ENCODE peak calls at places on chromosomes 1 and 21, in five cellular contexts. One of them, this sample, is unnamed.

GRCh38 chr1:112957133-112957812 is 1.3 kb upstream of the SLC16A1 start:
- DNase-seq in GM06990: peak
- DNase-seq in mesothelial cell of epicardium: no peak
- DNase-seq in colonic mucosa: peak
- DNase-seq in A549: peak
- DNase-seq in this sample: peak

GRCh38 chr21:33286076-33286475 is 19.9 kb downstream of the IL10RB start:
- DNase-seq in A549: no peak
- DNase-seq in GM06990: no peak
- DNase-seq in colonic mucosa: no peak
- DNase-seq in mesothelial cell of epicardium: no peak
- DNase-seq in this sample: no peak

GRCh38 chr1:247112479-247112781 is 8.3 kb upstream of the ZNF669 start:
- DNase-seq in GM06990: no peak
- DNase-seq in colonic mucosa: no peak
- DNase-seq in A549: no peak
- DNase-seq in mesothelial cell of epicardium: no peak
- DNase-seq in this sample: no peak

GRCh38 chr1:222095606-222096475 is 354.0 kb upstream of the DUSP10 start:
- DNase-seq in colonic mucosa: peak
- DNase-seq in mesothelial cell of epicardium: no peak
- DNase-seq in A549: peak
- DNase-seq in GM06990: peak
- DNase-seq in this sample: peak

GRCh38 chr1:1178794-1179331 is 5.2 kb downstream of the TTLL10 start:
- DNase-seq in GM06990: peak
- DNase-seq in A549: no peak
- DNase-seq in colonic mucosa: no peak
- DNase-seq in mesothelial cell of epicardium: no peak
- DNase-seq in this sample: no peak

GRCh38 chr1:18326171-18326950 is 154.4 kb upstream of the KLHDC7A start:
- DNase-seq in colonic mucosa: no peak
- DNase-seq in GM06990: no peak
- DNase-seq in mesothelial cell of epicardium: no peak
- DNase-seq in A549: no peak
- DNase-seq in this sample: no peak

GRCh38 chr1:155000475-155000724 is 2.2 kb upstream of the ZBTB7B start:
- DNase-seq in GM06990: no peak
- DNase-seq in colonic mucosa: peak
- DNase-seq in A549: peak
- DNase-seq in mesothelial cell of epicardium: no peak
- DNase-seq in this sample: no peak

GRCh38 chr1:100354971-100355394 is 2.7 kb downstream of the CDC14A start:
- DNase-seq in colonic mucosa: peak
- DNase-seq in A549: no peak
- DNase-seq in mesothelial cell of epicardium: peak
- DNase-seq in GM06990: no peak
- DNase-seq in this sample: peak

GRCh38 chr1:59061876-59062275 is 235.0 kb upstream of the FGGY start:
- DNase-seq in mesothelial cell of epicardium: no peak
- DNase-seq in GM06990: no peak
- DNase-seq in colonic mucosa: peak
- DNase-seq in A549: no peak
- DNase-seq in this sample: no peak

GRCh38 chr1:2250721-2251281 is 22.7 kb downstream of the SKI start:
- DNase-seq in mesothelial cell of epicardium: no peak
- DNase-seq in A549: no peak
- DNase-seq in GM06990: no peak
- DNase-seq in colonic mucosa: peak
- DNase-seq in this sample: peak

GRCh38 chr1:110779617-110780016 is 93.3 kb upstream of the CD53 start:
- DNase-seq in mesothelial cell of epicardium: no peak
- DNase-seq in colonic mucosa: no peak
- DNase-seq in GM06990: no peak
- DNase-seq in A549: no peak
- DNase-seq in this sample: no peak

GRCh38 chr1:109479901-109480300 is 3.8 kb upstream of the ATXN7L2 start:
- DNase-seq in mesothelial cell of epicardium: no peak
- DNase-seq in A549: no peak
- DNase-seq in colonic mucosa: no peak
- DNase-seq in GM06990: no peak
- DNase-seq in this sample: no peak

GRCh38 chr1:117466761-117467160 is 99.5 kb downstream of the MAN1A2 start:
- DNase-seq in A549: no peak
- DNase-seq in mesothelial cell of epicardium: no peak
- DNase-seq in GM06990: no peak
- DNase-seq in colonic mucosa: no peak
- DNase-seq in this sample: no peak

GRCh38 chr1:204075116-204075636 is 2.3 kb downstream of the SOX13 start:
- DNase-seq in colonic mucosa: peak
- DNase-seq in GM06990: no peak
- DNase-seq in A549: no peak
- DNase-seq in mesothelial cell of epicardium: no peak
- DNase-seq in this sample: peak

GRCh38 chr1:230458509-230458908 is 32.4 kb upstream of the PGBD5 start:
- DNase-seq in GM06990: peak
- DNase-seq in A549: no peak
- DNase-seq in mesothelial cell of epicardium: no peak
- DNase-seq in colonic mucosa: no peak
- DNase-seq in this sample: no peak

GRCh38 chr1:66929289-66929688 is 4.5 kb downstream of the MIER1 start:
- DNase-seq in mesothelial cell of epicardium: no peak
- DNase-seq in colonic mucosa: no peak
- DNase-seq in A549: no peak
- DNase-seq in GM06990: no peak
- DNase-seq in this sample: no peak

GRCh38 chr1:5840551-5840914 is 151.7 kb downstream of the NPHP4 start:
- DNase-seq in mesothelial cell of epicardium: no peak
- DNase-seq in GM06990: no peak
- DNase-seq in A549: no peak
- DNase-seq in colonic mucosa: no peak
- DNase-seq in this sample: no peak

GRCh38 chr1:206702803-206703202 is 18.1 kb downstream of the MAPKAPK2 start:
- DNase-seq in colonic mucosa: no peak
- DNase-seq in GM06990: no peak
- DNase-seq in mesothelial cell of epicardium: no peak
- DNase-seq in A549: no peak
- DNase-seq in this sample: no peak

GRCh38 chr1:200316148-200316803 is 93.6 kb downstream of the ZNF281 start:
- DNase-seq in A549: no peak
- DNase-seq in mesothelial cell of epicardium: no peak
- DNase-seq in colonic mucosa: no peak
- DNase-seq in GM06990: no peak
- DNase-seq in this sample: no peak

GRCh38 chr1:41876533-41877445 is 41.9 kb downstream of the HIVEP3 start:
- DNase-seq in GM06990: no peak
- DNase-seq in mesothelial cell of epicardium: no peak
- DNase-seq in colonic mucosa: no peak
- DNase-seq in A549: no peak
- DNase-seq in this sample: no peak

GRCh38 chr1:5908461-5909375 is 83.5 kb downstream of the NPHP4 start:
- DNase-seq in A549: no peak
- DNase-seq in GM06990: no peak
- DNase-seq in mesothelial cell of epicardium: peak
- DNase-seq in colonic mucosa: no peak
- DNase-seq in this sample: no peak

GRCh38 chr1:114564141-114564540 is 17.3 kb downstream of the BCAS2 start:
- DNase-seq in GM06990: no peak
- DNase-seq in A549: no peak
- DNase-seq in mesothelial cell of epicardium: no peak
- DNase-seq in colonic mucosa: no peak
- DNase-seq in this sample: no peak

GRCh38 chr1:114554577-114554976 is 26.8 kb downstream of the BCAS2 start:
- DNase-seq in mesothelial cell of epicardium: no peak
- DNase-seq in A549: no peak
- DNase-seq in GM06990: no peak
- DNase-seq in colonic mucosa: no peak
- DNase-seq in this sample: no peak

GRCh38 chr1:114561333-114561732 is 20.1 kb downstream of the BCAS2 start:
- DNase-seq in mesothelial cell of epicardium: no peak
- DNase-seq in colonic mucosa: no peak
- DNase-seq in A549: no peak
- DNase-seq in GM06990: no peak
- DNase-seq in this sample: no peak

GRCh38 chr1:114559356-114559755 is 22.1 kb downstream of the BCAS2 start:
- DNase-seq in colonic mucosa: no peak
- DNase-seq in mesothelial cell of epicardium: no peak
- DNase-seq in GM06990: peak
- DNase-seq in A549: no peak
- DNase-seq in this sample: no peak

DNA sequence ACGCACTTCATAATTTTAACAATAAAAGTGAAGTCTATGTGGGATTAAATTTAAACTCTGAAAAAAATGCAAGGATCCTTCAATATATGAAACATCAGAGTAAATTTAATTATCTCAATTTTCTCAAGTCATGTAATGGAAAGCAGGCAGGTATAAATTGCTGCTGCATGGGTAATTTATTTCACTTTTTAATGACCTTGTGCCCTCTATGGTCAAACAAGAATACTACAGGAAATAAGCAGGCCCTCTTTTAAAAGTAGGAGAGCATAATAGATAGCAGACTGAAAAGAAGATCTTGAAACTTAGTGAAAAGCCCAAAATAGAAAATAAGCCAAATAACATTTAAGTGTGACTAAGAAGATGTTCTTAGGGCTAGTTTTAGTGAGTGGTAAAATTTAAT is 22.9 kb downstream of the BCAS2 start:
- DNase-seq in colonic mucosa: no peak
- DNase-seq in A549: peak
- DNase-seq in GM06990: no peak
- DNase-seq in mesothelial cell of epicardium: no peak
- DNase-seq in this sample: no peak
- TF ChIP-seq CTCF in colonic mucosa: no peak
- TF ChIP-seq CTCF in A549: peak
- TF ChIP-seq CTCF in GM06990: peak
- TF ChIP-seq CTCF in mesothelial cell of epicardium: no peak
- TF ChIP-seq CTCF in this sample: no peak

GRCh38 chr21:30600787-30601186 is at the start of gene KRTAP22-1:
- DNase-seq in A549: no peak
- DNase-seq in GM06990: no peak
- DNase-seq in mesothelial cell of epicardium: no peak
- DNase-seq in colonic mucosa: no peak
- DNase-seq in this sample: no peak

DNA sequence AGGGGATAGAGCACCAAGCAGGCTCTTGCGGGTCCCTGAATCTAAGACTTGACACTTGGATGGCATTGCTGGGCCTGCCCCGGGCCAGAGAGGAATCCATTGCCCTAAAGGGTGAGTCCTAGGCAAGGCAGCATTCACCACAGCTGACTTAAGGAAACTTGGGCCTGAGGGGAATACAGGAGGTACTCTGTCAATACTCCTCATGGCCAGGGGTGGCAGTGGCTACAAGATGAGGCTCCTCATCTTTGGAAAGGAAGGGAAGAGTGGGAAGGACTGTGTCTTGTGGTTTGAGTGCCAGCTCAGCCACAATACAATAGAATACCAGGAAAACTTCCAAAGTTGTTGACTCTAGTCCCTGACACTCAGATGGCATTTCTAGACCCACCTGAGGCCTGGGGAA is 5.1 kb downstream of the KRTAP22-1 start:
- DNase-seq in A549: no peak
- DNase-seq in GM06990: no peak
- DNase-seq in mesothelial cell of epicardium: no peak
- DNase-seq in colonic mucosa: no peak
- DNase-seq in this sample: no peak
- TF ChIP-seq CTCF in A549: no peak
- TF ChIP-seq CTCF in GM06990: no peak
- TF ChIP-seq CTCF in mesothelial cell of epicardium: no peak
- TF ChIP-seq CTCF in colonic mucosa: no peak
- TF ChIP-seq CTCF in this sample: no peak

DNA sequence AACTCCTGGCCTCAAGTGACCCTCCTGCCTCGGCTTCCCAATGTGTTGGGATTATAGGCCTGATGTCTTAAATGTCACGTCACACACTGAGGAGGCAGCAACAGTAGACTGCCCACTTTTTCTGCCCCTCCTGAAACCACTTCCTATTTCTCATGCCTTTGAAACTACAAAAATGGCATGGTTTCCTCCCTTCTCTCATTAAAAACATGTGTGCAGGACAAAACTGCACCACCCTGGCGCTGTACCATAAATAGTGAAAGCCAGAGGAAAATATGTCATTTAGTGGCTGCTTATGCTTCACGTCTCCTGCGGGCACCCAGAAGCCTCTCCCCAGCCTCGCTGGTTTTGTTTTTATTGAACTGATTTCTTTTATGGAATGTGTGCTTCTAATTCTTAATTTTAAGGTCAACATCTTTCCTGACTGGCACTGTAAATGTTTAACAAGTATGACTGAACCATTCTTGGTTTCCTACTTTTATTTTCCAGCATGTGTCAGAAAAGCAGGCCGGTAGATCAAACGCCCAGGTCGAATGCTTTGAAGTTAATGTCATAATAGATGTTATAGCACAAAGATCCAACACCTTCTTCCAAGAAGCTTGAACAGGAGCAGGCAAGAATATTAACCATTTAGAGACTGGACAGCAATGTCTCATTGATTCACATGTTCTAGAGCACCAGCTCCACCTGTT is 59.6 kb upstream of the C1orf87 start:
- DNase-seq in GM06990: no peak
- DNase-seq in colonic mucosa: peak
- DNase-seq in A549: no peak
- DNase-seq in mesothelial cell of epicardium: no peak
- DNase-seq in this sample: no peak
- TF ChIP-seq CTCF in GM06990: no peak
- TF ChIP-seq CTCF in colonic mucosa: no peak
- TF ChIP-seq CTCF in A549: no peak
- TF ChIP-seq CTCF in mesothelial cell of epicardium: no peak
- TF ChIP-seq CTCF in this sample: no peak

GRCh38 chr1:185680453-185680852 is 53.7 kb upstream of the HMCN1 start:
- DNase-seq in GM06990: no peak
- DNase-seq in mesothelial cell of epicardium: no peak
- DNase-seq in colonic mucosa: no peak
- DNase-seq in A549: no peak
- DNase-seq in this sample: no peak

GRCh38 chr1:185679220-185679619 is 55.0 kb upstream of the HMCN1 start:
- DNase-seq in GM06990: no peak
- DNase-seq in colonic mucosa: no peak
- DNase-seq in mesothelial cell of epicardium: no peak
- DNase-seq in A549: no peak
- DNase-seq in this sample: no peak

GRCh38 chr1:185676969-185677368 is 57.2 kb upstream of the HMCN1 start:
- DNase-seq in colonic mucosa: no peak
- DNase-seq in GM06990: no peak
- DNase-seq in A549: no peak
- DNase-seq in mesothelial cell of epicardium: no peak
- DNase-seq in this sample: no peak

DNA sequence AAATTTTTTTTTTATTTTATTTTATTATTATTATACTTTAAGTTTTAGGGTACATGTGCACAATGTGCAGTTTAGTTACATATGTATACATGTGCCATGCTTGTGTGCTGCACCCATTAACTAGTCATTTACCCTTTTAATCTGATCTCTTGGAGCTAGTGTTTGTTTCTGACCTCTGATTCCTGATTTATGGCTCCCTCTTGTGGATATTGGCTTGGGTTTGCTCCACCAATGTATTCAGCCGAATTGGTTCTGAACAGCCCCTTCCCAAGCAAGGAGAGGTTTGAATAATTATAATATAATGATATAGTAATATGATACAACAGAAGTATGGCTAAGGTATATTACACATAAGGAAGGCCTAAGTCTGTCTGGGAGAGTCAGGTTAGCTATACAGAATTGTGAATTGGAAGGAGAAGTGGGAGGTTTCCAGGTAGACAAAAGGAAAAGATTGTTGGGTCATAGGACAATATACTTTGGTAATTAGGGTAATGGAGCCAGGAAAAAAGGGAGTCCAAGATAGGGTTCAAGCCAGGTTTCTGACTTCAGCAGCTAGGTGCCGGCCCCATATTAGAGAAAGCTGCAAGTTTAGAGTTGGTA is 53.1 kb upstream of the HMCN1 start:
- DNase-seq in mesothelial cell of epicardium: no peak
- DNase-seq in colonic mucosa: peak
- DNase-seq in GM06990: no peak
- DNase-seq in A549: peak
- DNase-seq in this sample: peak
- TF ChIP-seq CTCF in mesothelial cell of epicardium: no peak
- TF ChIP-seq CTCF in colonic mucosa: peak
- TF ChIP-seq CTCF in GM06990: peak
- TF ChIP-seq CTCF in A549: peak
- TF ChIP-seq CTCF in this sample: peak

This sample was measured in Calu3.